ENCODE peak calls at places on chromosomes 13 and 19, in five cellular contexts. M is kidney epithelial cell, V is foreskin fibroblast, L is thoracic aorta, S is neural crest cell. T is an unnamed sample.

GRCh38 chr13:23613971-23614370 is 43.8 kb downstream of the TNFRSF19 start:
- DNase-seq in M (no peak), V (no peak), L (no peak), S (no peak), T (no peak)

GRCh38 chr13:114231886-114232285 is 2.8 kb upstream of the CDC16 start:
- DNase-seq in V (no peak), S (no peak), M (no peak), L (no peak), T (no peak)

GRCh38 chr19:3336680-3337523 is 29.5 kb upstream of the NFIC start:
- DNase-seq in L (peak; percentile 70), M (peak; percentile 45), S (no peak), V (peak; percentile 81), T (no peak)

GRCh38 chr19:48874309-48875135 is 2.3 kb downstream of the PPP1R15A start:
- DNase-seq in V (peak; percentile 77), M (no peak), S (no peak), L (no peak), T (no peak)

GRCh38 chr19:39304701-39305571 is 8.7 kb downstream of the IFNL1 start:
- DNase-seq in V (no peak), S (no peak), L (no peak), M (no peak), T (no peak)

GRCh38 chr13:39552233-39552632 is 50.8 kb downstream of the LHFPL6 start:
- DNase-seq in S (no peak), L (no peak), M (no peak), V (no peak), T (no peak)

GRCh38 chr19:3094638-3095374 is 644 bp downstream of the GNA11 start:
- DNase-seq in V (no peak), M (no peak), S (no peak), L (no peak), T (peak; percentile 64)

GRCh38 chr13:39106216-39106995 is 68.2 kb downstream of the NHLRC3 start:
- DNase-seq in M (no peak), S (no peak), L (no peak), V (no peak), T (no peak)

GRCh38 chr13:46556380-46556779 is 3.4 kb downstream of the LRCH1 start:
- DNase-seq in L (no peak), M (no peak), S (no peak), V (no peak), T (no peak)

GRCh38 chr13:34421849-34422475 is 520.1 kb upstream of the NBEA start:
- DNase-seq in M (no peak), S (no peak), V (no peak), L (no peak), T (no peak)

GRCh38 chr13:34416833-34417425 is 525.1 kb upstream of the NBEA start:
- DNase-seq in S (no peak), V (peak; percentile 64), M (no peak), L (peak; percentile 3), T (no peak)

GRCh38 chr13:34419025-34419424 is 523.0 kb upstream of the NBEA start:
- DNase-seq in M (no peak), L (no peak), S (no peak), V (no peak), T (no peak)

GRCh38 chr13:34425307-34425949 is 516.6 kb upstream of the NBEA start:
- DNase-seq in S (no peak), M (no peak), V (no peak), L (no peak), T (no peak)

GRCh38 chr13:34420975-34421719 is 520.9 kb upstream of the NBEA start:
- DNase-seq in S (no peak), M (no peak), V (no peak), L (no peak), T (no peak)
- TF ChIP-seq CTCF in S (peak; percentile 51), M (peak; percentile 28), V (no peak), L (no peak), T (peak; percentile 6)

GRCh38 chr13:20090349-20090748 is 70.5 kb downstream of the GJA3 start:
- DNase-seq in V (no peak), M (no peak), S (no peak), L (no peak), T (no peak)
- TF ChIP-seq CTCF in V (no peak), M (no peak), S (no peak), L (no peak), T (peak; percentile 41)

GRCh38 chr19:45362291-45362690 is 8.1 kb downstream of the ERCC2 start:
- DNase-seq in V (no peak), L (no peak), M (no peak), S (no peak), T (no peak)
- TF ChIP-seq CTCF in V (no peak), L (no peak), M (no peak), S (no peak), T (no peak)

DNA sequence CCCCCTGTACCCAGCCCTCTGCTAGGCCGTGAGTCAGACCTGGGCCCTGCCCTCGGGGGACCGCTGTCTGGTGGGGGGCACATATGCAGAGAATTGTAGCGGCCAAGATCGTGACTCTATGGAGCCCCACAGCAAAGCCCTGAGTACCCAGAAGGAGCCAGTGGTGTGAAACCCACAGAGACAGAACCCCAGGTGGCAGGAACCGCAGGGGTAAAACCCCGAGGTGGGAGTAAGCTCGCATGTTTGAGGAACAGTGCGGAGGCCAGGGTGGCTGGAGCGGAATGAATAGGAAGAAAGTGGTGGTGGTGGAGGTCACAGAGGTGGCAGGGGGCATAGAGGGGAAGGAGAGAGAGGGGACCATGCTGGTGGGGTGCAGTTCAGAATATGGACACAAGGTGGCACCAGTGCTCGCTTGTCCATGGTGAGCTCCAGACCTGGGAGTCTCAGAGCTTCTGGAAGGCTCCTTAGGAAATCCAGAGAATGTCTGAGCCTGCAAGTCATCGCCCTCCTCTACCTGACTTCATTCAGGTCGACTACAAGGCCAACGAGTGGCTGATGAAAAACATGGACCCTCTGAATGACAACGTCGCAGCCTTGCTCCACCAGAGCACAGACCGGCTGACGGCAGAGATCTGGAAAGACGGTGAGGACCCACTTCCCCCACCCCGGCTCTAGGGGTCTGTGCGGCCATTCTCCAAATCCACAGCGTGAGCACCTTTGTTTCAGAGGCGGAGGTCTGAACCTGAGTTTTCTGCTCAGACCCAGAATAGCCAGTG is 48.9 kb downstream of the MYH14 start:
- DNase-seq in L (no peak), S (peak; percentile 44), V (peak; percentile 4), M (no peak), T (no peak)
- TF ChIP-seq CTCF in L (peak; percentile 31), S (peak; percentile 69), V (peak; percentile 34), M (peak; percentile 44), T (peak; percentile 28)

DNA sequence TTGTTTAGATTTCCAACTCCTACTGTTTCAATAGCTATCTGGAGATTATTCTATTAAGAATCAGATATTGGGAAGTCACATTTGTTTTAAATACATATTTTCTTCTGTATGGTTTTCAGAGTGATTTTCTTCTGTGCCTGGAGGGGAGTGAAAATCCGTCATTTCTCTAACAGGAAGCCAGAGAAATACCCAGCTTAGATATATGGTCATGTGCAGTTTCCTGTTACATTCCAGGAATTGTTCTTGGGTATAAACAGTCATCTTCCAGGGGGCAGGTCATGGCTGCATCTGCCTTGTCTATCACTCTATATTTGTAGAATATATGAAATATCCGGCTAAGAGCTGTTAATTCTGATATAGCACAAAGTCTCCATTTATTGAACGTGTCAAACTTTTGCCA is 77.5 kb upstream of the MIR17HG start:
- DNase-seq in L (no peak), V (no peak), S (no peak), M (no peak), T (no peak)
- TF ChIP-seq CTCF in L (no peak), V (no peak), S (no peak), M (no peak), T (no peak)

GRCh38 chr13:21606251-21606650 is 2.3 kb upstream of the MICU2 start:
- DNase-seq in S (no peak), M (no peak), L (no peak), V (no peak), T (no peak)

GRCh38 chr13:21606781-21607180 is 2.8 kb upstream of the MICU2 start:
- DNase-seq in S (no peak), M (no peak), L (no peak), V (no peak), T (no peak)

GRCh38 chr13:21608961-21609360 is 5.0 kb upstream of the MICU2 start:
- DNase-seq in V (no peak), M (no peak), S (no peak), L (no peak), T (no peak)

DNA sequence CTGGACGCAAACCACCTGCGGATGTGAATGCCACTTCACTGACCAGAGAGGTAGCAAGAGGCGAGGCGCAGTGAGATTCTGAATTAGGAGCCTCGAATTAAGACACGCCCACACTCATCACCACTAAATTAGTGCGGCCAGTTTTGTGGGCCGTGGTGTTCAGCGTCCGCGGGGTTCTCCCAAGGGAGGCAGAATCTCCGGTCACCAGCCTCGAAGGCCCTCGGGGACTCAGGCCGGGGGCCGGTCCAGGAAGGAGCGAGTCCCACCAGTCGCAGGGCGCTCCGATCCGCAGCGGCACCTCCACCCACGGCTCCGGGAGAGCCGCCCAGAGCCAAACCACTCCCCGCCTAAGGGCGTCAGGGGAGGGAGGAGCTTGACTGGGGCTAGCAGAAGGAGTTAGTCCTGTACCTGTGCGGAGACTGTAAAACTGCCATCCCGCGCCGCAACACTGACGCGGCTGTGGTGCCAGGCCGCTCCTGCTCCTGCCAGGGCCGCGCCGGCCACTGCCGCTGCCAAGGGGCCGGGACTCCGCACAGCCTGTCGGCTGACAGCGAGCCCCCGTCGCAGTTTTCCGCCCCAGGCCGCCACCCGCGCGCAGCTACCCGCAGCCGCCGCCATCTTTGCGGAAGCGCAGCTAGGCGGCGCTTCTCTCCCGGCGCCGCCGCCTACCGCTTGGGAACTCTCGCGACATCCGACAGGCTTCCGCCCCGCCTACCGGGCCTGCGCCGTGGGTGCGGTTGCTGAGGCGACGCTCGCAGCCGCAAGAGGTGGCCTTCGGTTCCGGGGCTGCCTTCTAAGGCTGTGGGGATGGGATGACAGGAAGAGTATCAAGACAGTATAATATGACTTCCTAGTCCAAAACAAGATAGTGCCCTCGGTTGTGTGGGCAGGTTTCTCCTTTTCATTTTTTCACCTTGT is at the start of gene MICU2:
- DNase-seq in V (peak; percentile 93), L (peak; percentile 70), M (peak; percentile 76), S (peak; percentile 84), T (peak; percentile 87)
- TF ChIP-seq CTCF in V (no peak), L (peak; percentile 23), M (no peak), S (no peak), T (no peak)

DNA sequence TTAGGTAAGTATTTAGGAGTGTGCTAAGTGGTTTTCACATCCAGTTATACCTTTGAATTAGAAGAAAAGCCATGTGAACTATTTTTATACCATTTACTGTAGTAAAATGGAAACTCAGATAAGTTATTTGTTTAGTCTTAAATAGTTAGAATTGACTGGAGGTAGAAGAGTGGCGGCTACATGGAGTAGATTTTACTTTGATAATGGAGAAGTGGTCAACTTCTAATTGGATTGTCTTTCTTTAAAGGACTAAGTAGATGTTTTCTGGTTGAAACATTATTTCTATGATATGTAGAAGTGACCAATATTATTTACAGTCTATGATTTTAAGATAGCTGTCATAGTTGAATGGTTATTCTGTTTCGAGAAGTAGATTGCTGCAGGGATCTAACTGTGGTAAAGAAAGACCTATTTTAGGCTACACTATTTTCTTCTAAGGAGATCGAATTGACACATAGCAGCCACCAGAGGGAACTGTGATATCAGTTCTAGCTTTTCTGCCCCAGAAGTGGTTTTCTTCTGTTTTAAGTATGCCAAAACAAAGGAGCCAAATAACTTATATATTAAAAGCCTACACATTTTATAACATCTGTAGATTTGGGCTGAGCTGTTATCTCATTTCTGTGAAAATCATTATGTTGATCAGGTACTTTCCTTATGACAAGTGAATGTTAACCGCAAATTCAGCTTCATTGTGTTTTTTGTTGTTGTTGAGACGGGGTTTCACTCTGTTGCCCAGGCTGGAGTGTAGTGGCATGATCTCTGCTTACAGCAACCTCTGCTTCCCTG is 26.1 kb downstream of the ZMYM2 start:
- DNase-seq in V (peak; percentile 19), L (no peak), M (peak; percentile 9), S (no peak), T (no peak)
- TF ChIP-seq CTCF in V (peak; percentile 78), L (peak; percentile 52), M (peak; percentile 69), S (peak; percentile 71), T (peak; percentile 61)

T was measured in RWPE2.